ENCODE peak calls at places on chromosomes 6 and 20, in five cellular contexts. One of them, this sample, is unnamed.

GRCh38 chr6:753486-753885 is 60.5 kb upstream of the EXOC2 start:
- DNase-seq in lower lobe of right lung: no peak
- DNase-seq in lung: no peak
- DNase-seq in cardiac muscle cell: no peak
- DNase-seq in astrocyte: no peak
- DNase-seq in this sample: no peak

GRCh38 chr6:73704260-73704659 is 8.3 kb downstream of the CD109 start:
- DNase-seq in lower lobe of right lung: no peak
- DNase-seq in lung: no peak
- DNase-seq in cardiac muscle cell: no peak
- DNase-seq in astrocyte: peak; percentile 98
- DNase-seq in this sample: no peak

GRCh38 chr20:52416959-52417358 is 225.4 kb upstream of the ZFP64 start:
- DNase-seq in lower lobe of right lung: no peak
- DNase-seq in lung: no peak
- DNase-seq in cardiac muscle cell: no peak
- DNase-seq in astrocyte: no peak
- DNase-seq in this sample: no peak

GRCh38 chr6:141988954-141989705 is 143.6 kb upstream of the GJE1 start:
- DNase-seq in lower lobe of right lung: no peak
- DNase-seq in lung: no peak
- DNase-seq in cardiac muscle cell: peak; percentile 74
- DNase-seq in astrocyte: peak; percentile 46
- DNase-seq in this sample: no peak

GRCh38 chr20:1533059-1533458 is 24.4 kb downstream of the SIRPD start:
- DNase-seq in lower lobe of right lung: no peak
- DNase-seq in lung: no peak
- DNase-seq in cardiac muscle cell: no peak
- DNase-seq in astrocyte: no peak
- DNase-seq in this sample: no peak

GRCh38 chr6:168447282-168447681 is 6.3 kb downstream of the SMOC2 start:
- DNase-seq in lower lobe of right lung: no peak
- DNase-seq in lung: no peak
- DNase-seq in cardiac muscle cell: no peak
- DNase-seq in astrocyte: no peak
- DNase-seq in this sample: no peak

GRCh38 chr20:35991142-35991771 is 22.9 kb downstream of the CNBD2 start:
- DNase-seq in lower lobe of right lung: no peak
- DNase-seq in lung: no peak
- DNase-seq in cardiac muscle cell: peak; percentile 48
- DNase-seq in astrocyte: no peak
- DNase-seq in this sample: no peak

GRCh38 chr6:53754330-53754729 is 40.5 kb upstream of the LRRC1 start:
- DNase-seq in lower lobe of right lung: peak; percentile 56
- DNase-seq in lung: peak; percentile 46
- DNase-seq in cardiac muscle cell: no peak
- DNase-seq in astrocyte: no peak
- DNase-seq in this sample: no peak

GRCh38 chr6:14177413-14178082 is 60.0 kb downstream of the CD83 start:
- DNase-seq in lower lobe of right lung: no peak
- DNase-seq in lung: no peak
- DNase-seq in cardiac muscle cell: no peak
- DNase-seq in astrocyte: no peak
- DNase-seq in this sample: no peak

GRCh38 chr6:25980935-25981334 is 18.3 kb downstream of the TRIM38 start:
- DNase-seq in lower lobe of right lung: no peak
- DNase-seq in lung: no peak
- DNase-seq in cardiac muscle cell: no peak
- DNase-seq in astrocyte: no peak
- DNase-seq in this sample: no peak

GRCh38 chr6:108650781-108651180 is 90.1 kb downstream of the FOXO3 start:
- DNase-seq in lower lobe of right lung: no peak
- DNase-seq in lung: no peak
- DNase-seq in cardiac muscle cell: no peak
- DNase-seq in astrocyte: peak; percentile 73
- DNase-seq in this sample: no peak

GRCh38 chr20:10553326-10553984 is 118.3 kb downstream of the SLX4IP start:
- DNase-seq in lower lobe of right lung: peak; percentile 68
- DNase-seq in lung: peak; percentile 64
- DNase-seq in cardiac muscle cell: peak; percentile 73
- DNase-seq in astrocyte: peak; percentile 47
- DNase-seq in this sample: peak; percentile 78

GRCh38 chr6:48541669-48542068 is 430.7 kb upstream of the PTCHD4 start:
- DNase-seq in lower lobe of right lung: no peak
- DNase-seq in lung: no peak
- DNase-seq in cardiac muscle cell: no peak
- DNase-seq in astrocyte: no peak
- DNase-seq in this sample: no peak

GRCh38 chr6:71544028-71544427 is 255.4 kb downstream of the OGFRL1 start:
- DNase-seq in lower lobe of right lung: no peak
- DNase-seq in lung: no peak
- DNase-seq in cardiac muscle cell: no peak
- DNase-seq in astrocyte: peak; percentile 77
- DNase-seq in this sample: no peak

GRCh38 chr6:16148498-16148897 is 19.6 kb downstream of the MYLIP start:
- DNase-seq in lower lobe of right lung: peak; percentile 52
- DNase-seq in lung: peak; percentile 46
- DNase-seq in cardiac muscle cell: no peak
- DNase-seq in astrocyte: no peak
- DNase-seq in this sample: peak; percentile 82

GRCh38 chr20:58374906-58375760 is 13.9 kb upstream of the VAPB start:
- DNase-seq in lower lobe of right lung: no peak
- DNase-seq in lung: no peak
- DNase-seq in cardiac muscle cell: peak; percentile 18
- DNase-seq in astrocyte: peak; percentile 60
- DNase-seq in this sample: no peak

GRCh38 chr6:124881898-124882579 is 80.2 kb upstream of the RNF217 start:
- DNase-seq in lower lobe of right lung: no peak
- DNase-seq in lung: no peak
- DNase-seq in cardiac muscle cell: peak; percentile 13
- DNase-seq in astrocyte: peak; percentile 36
- DNase-seq in this sample: no peak

GRCh38 chr6:43670623-43670986 is 17.0 kb downstream of the MRPS18A start:
- DNase-seq in lower lobe of right lung: no peak
- DNase-seq in lung: no peak
- DNase-seq in cardiac muscle cell: no peak
- DNase-seq in astrocyte: no peak
- DNase-seq in this sample: no peak

GRCh38 chr6:43669922-43670622 is 17.5 kb downstream of the MRPS18A start:
- DNase-seq in lower lobe of right lung: no peak
- DNase-seq in lung: no peak
- DNase-seq in cardiac muscle cell: peak; percentile 60
- DNase-seq in astrocyte: no peak
- DNase-seq in this sample: no peak

GRCh38 chr6:43667245-43668150 is 20.1 kb downstream of the MRPS18A start:
- DNase-seq in lower lobe of right lung: peak; percentile 85
- DNase-seq in lung: peak; percentile 82
- DNase-seq in cardiac muscle cell: peak; percentile 79
- DNase-seq in astrocyte: peak; percentile 29
- DNase-seq in this sample: peak; percentile 90

GRCh38 chr6:43668151-43669028 is 19.2 kb downstream of the MRPS18A start:
- DNase-seq in lower lobe of right lung: peak; percentile 73
- DNase-seq in lung: peak; percentile 66
- DNase-seq in cardiac muscle cell: peak; percentile 89
- DNase-seq in astrocyte: peak; percentile 26
- DNase-seq in this sample: peak; percentile 89

GRCh38 chr6:43669050-43669921 is 18.3 kb downstream of the MRPS18A start:
- DNase-seq in lower lobe of right lung: no peak
- DNase-seq in lung: no peak
- DNase-seq in cardiac muscle cell: peak; percentile 11
- DNase-seq in astrocyte: peak; percentile 62
- DNase-seq in this sample: no peak
- H3K27ac ChIP-seq in lower lobe of right lung: peak overlapping the region; percentile 34
- H3K27ac ChIP-seq in lung: peak overlapping the region; percentile 43
- H3K27ac ChIP-seq in cardiac muscle cell: peak overlapping the region; percentile 86
- H3K27ac ChIP-seq in astrocyte: no peak overlapping the region
- H3K27ac ChIP-seq in this sample: no peak overlapping the region

GRCh38 chr6:150165020-150165702 is 22.3 kb downstream of the PPP1R14C start:
- DNase-seq in lower lobe of right lung: no peak
- DNase-seq in lung: no peak
- DNase-seq in cardiac muscle cell: no peak
- DNase-seq in astrocyte: no peak
- DNase-seq in this sample: no peak

GRCh38 chr6:150169609-150170008 is 26.8 kb downstream of the PPP1R14C start:
- DNase-seq in lower lobe of right lung: no peak
- DNase-seq in lung: no peak
- DNase-seq in cardiac muscle cell: no peak
- DNase-seq in astrocyte: peak; percentile 88
- DNase-seq in this sample: no peak

GRCh38 chr6:150163970-150164369 is 21.1 kb downstream of the PPP1R14C start:
- DNase-seq in lower lobe of right lung: no peak
- DNase-seq in lung: no peak
- DNase-seq in cardiac muscle cell: no peak
- DNase-seq in astrocyte: no peak
- DNase-seq in this sample: no peak

GRCh38 chr6:150172929-150173328 is 30.1 kb downstream of the PPP1R14C start:
- DNase-seq in lower lobe of right lung: no peak
- DNase-seq in lung: no peak
- DNase-seq in cardiac muscle cell: no peak
- DNase-seq in astrocyte: no peak
- DNase-seq in this sample: no peak

DNA sequence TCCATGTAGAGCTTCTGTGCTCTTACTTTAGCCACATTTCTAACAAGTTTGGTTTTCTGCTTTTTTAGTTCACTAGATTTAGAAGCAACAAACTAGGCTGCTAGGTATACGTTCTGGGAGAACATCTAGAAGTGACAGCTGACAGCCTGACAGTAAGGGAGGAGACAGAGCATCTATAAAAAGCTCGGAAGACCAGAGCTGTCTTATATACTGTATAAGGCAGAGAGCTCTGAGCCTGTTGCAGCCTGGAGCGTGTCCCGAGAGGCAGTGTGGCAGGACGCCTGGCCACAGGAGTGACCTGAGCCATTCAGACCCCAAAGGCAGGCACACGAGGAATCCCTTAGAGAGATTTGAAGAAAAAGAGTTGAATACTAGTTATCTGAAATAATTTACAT is 24.6 kb downstream of the PPP1R14C start:
- DNase-seq in lower lobe of right lung: no peak
- DNase-seq in lung: no peak
- DNase-seq in cardiac muscle cell: peak; percentile 37
- DNase-seq in astrocyte: no peak
- DNase-seq in this sample: no peak
- H3K4me3 ChIP-seq in lower lobe of right lung: no peak overlapping the region
- H3K4me3 ChIP-seq in lung: no peak overlapping the region
- H3K4me3 ChIP-seq in cardiac muscle cell: no peak overlapping the region
- H3K4me3 ChIP-seq in astrocyte: no peak overlapping the region
- H3K4me3 ChIP-seq in this sample: no peak overlapping the region

DNA sequence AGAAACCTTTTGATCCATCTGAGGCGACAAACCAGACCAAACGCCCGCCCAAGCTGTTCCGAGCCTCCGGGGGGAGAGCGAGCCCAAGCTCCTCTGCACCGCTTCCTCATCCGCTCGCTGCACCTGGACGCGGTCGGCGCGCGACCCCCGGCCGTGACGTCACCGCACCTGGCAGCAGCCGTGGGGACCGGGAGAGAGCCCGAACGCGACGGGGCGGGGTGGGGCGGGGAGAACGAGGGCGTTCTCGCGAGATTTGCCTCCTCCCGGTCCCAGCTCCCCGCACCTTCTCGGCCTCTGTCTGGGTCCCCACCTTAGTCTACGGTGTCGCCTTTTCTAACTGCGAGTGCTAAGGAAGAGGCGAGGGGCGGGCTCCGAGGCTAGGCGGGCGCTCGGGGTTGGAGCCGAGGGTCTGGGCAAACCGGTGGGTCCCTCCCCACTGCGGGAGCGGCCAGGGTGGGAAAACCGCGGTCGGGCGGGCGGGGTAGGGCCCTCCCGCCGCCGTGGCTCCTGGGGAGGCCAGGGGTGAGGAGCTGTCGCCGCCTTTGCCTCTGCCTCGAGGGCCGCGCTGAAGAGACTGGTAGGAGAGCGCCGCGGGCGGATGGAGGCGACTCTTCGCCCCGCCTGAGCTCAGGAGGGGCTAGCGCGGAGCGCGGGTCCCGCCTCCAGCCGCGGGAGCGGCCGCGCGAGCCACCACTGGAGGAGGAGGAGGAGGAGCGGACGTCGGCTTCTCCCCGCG is at the start of gene CD2AP:
- DNase-seq in lower lobe of right lung: peak; percentile 89
- DNase-seq in lung: peak; percentile 89
- DNase-seq in cardiac muscle cell: peak; percentile 92
- DNase-seq in astrocyte: peak; percentile 67
- DNase-seq in this sample: peak; percentile 96
- TF ChIP-seq CTCF in lower lobe of right lung: no peak
- TF ChIP-seq CTCF in lung: no peak
- TF ChIP-seq CTCF in cardiac muscle cell: no peak
- TF ChIP-seq CTCF in astrocyte: no peak
- TF ChIP-seq CTCF in this sample: no peak

DNA sequence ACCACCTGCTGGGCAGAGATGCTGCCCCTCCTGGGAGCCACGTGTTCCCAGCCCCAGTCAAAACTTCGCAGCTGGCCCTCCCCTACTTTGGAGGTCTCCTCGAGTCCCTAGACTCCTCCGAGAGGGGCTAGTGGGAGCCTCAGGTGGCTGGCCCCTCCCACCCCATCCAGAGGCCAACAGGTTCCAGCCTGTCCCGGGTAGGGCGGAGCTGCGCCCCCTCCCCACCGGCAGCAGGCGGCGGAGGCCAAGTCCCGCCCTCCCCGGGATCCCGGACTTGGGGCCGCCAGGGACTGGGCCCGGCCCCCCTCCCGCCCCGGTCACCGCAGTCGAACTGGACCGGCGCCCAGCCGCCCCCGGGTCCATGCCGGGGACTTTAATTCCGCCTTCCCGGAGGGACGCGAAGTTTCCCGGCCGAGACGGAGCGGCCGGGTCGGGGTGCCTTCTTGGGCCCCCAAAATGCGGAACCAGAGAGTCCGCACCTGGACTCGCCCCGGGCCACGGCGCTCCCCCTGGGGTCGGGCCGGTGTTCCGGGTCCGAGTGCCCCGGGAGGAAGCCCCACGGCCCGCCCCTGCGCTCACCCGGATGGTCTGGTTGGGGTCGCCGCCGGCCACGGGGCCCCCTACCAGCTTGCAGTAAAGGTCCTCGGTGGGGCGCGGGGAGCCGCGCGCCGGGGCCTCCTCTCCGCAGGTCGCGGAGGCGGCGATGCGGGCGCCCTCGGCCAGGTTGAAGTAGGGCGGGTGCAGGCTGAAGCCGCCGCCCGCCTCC is 559 bp downstream of the LAMA5 start:
- DNase-seq in lower lobe of right lung: peak; percentile 76
- DNase-seq in lung: no peak
- DNase-seq in cardiac muscle cell: peak; percentile 82
- DNase-seq in astrocyte: no peak
- DNase-seq in this sample: peak; percentile 90
- H3K27ac ChIP-seq in lower lobe of right lung: peak overlapping the region; percentile 86
- H3K27ac ChIP-seq in lung: peak overlapping the region; percentile 96
- H3K27ac ChIP-seq in cardiac muscle cell: peak overlapping the region; percentile 85
- H3K27ac ChIP-seq in astrocyte: no peak overlapping the region
- H3K27ac ChIP-seq in this sample: peak overlapping the region; percentile 95

GRCh38 chr20:24949756-24950127 is 673 bp downstream of the CST7 start:
- DNase-seq in lower lobe of right lung: no peak
- DNase-seq in lung: peak; percentile 28
- DNase-seq in cardiac muscle cell: no peak
- DNase-seq in astrocyte: no peak
- DNase-seq in this sample: no peak
- H3K4me3 ChIP-seq in lower lobe of right lung: peak overlapping the region; percentile 39
- H3K4me3 ChIP-seq in lung: peak overlapping the region; percentile 0
- H3K4me3 ChIP-seq in cardiac muscle cell: no peak overlapping the region
- H3K4me3 ChIP-seq in astrocyte: no peak overlapping the region
- H3K4me3 ChIP-seq in this sample: no peak overlapping the region

GRCh38 chr20:3067139-3068009 is 4.0 kb upstream of the OXT start:
- DNase-seq in lower lobe of right lung: no peak
- DNase-seq in lung: no peak
- DNase-seq in cardiac muscle cell: no peak
- DNase-seq in astrocyte: no peak
- DNase-seq in this sample: peak; percentile 39
- TF ChIP-seq CTCF in lower lobe of right lung: no peak
- TF ChIP-seq CTCF in lung: no peak
- TF ChIP-seq CTCF in cardiac muscle cell: no peak
- TF ChIP-seq CTCF in astrocyte: no peak
- TF ChIP-seq CTCF in this sample: no peak